ENCODE peak calls at places on chromosomes 6 and 20, in five cellular contexts. One of them, this sample, is unnamed.

GRCh38 chr20:17856024-17856564 is 112.5 kb downstream of the SNX5 start:
- DNase-seq in stimulated activated CD8-positive, alpha-beta memory T cell treated with anti-CD3 and anti-CD28 coated beads, Interleukin-7, amount 100 ng/mL, for 24 hours: no peak
- DNase-seq in SK-N-MC: no peak
- DNase-seq in AG08395: no peak
- DNase-seq in kidney epithelial cell: no peak
- DNase-seq in this sample: no peak

GRCh38 chr20:23582293-23582692 is 14.0 kb upstream of the CST9L start:
- DNase-seq in AG08395: no peak
- DNase-seq in SK-N-MC: no peak
- DNase-seq in stimulated activated CD8-positive, alpha-beta memory T cell treated with anti-CD3 and anti-CD28 coated beads, Interleukin-7, amount 100 ng/mL, for 24 hours: no peak
- DNase-seq in kidney epithelial cell: no peak
- DNase-seq in this sample: no peak

GRCh38 chr20:50108571-50109235 is 4.2 kb downstream of the UBE2V1 start:
- DNase-seq in SK-N-MC: no peak
- DNase-seq in stimulated activated CD8-positive, alpha-beta memory T cell treated with anti-CD3 and anti-CD28 coated beads, Interleukin-7, amount 100 ng/mL, for 24 hours: no peak
- DNase-seq in AG08395: no peak
- DNase-seq in kidney epithelial cell: no peak
- DNase-seq in this sample: no peak

GRCh38 chr6:138371720-138372119 is 6.0 kb upstream of the SMIM28 start:
- DNase-seq in SK-N-MC: no peak
- DNase-seq in kidney epithelial cell: no peak
- DNase-seq in AG08395: no peak
- DNase-seq in stimulated activated CD8-positive, alpha-beta memory T cell treated with anti-CD3 and anti-CD28 coated beads, Interleukin-7, amount 100 ng/mL, for 24 hours: no peak
- DNase-seq in this sample: no peak

GRCh38 chr6:106146852-106147351 is 60.8 kb downstream of the PRDM1 start:
- DNase-seq in stimulated activated CD8-positive, alpha-beta memory T cell treated with anti-CD3 and anti-CD28 coated beads, Interleukin-7, amount 100 ng/mL, for 24 hours: no peak
- DNase-seq in kidney epithelial cell: peak; percentile 59
- DNase-seq in AG08395: no peak
- DNase-seq in SK-N-MC: no peak
- DNase-seq in this sample: no peak

GRCh38 chr6:166670894-166671293 is 43.8 kb upstream of the RPS6KA2 start:
- DNase-seq in SK-N-MC: no peak
- DNase-seq in kidney epithelial cell: no peak
- DNase-seq in AG08395: no peak
- DNase-seq in stimulated activated CD8-positive, alpha-beta memory T cell treated with anti-CD3 and anti-CD28 coated beads, Interleukin-7, amount 100 ng/mL, for 24 hours: no peak
- DNase-seq in this sample: no peak

GRCh38 chr6:33716890-33717632 is 5.6 kb upstream of the UQCC2 start:
- DNase-seq in kidney epithelial cell: no peak
- DNase-seq in SK-N-MC: no peak
- DNase-seq in stimulated activated CD8-positive, alpha-beta memory T cell treated with anti-CD3 and anti-CD28 coated beads, Interleukin-7, amount 100 ng/mL, for 24 hours: no peak
- DNase-seq in AG08395: no peak
- DNase-seq in this sample: no peak

GRCh38 chr6:9456241-9456658 is 958.6 kb downstream of the TFAP2A start:
- DNase-seq in SK-N-MC: no peak
- DNase-seq in stimulated activated CD8-positive, alpha-beta memory T cell treated with anti-CD3 and anti-CD28 coated beads, Interleukin-7, amount 100 ng/mL, for 24 hours: no peak
- DNase-seq in kidney epithelial cell: no peak
- DNase-seq in AG08395: no peak
- DNase-seq in this sample: no peak

GRCh38 chr20:50821257-50821921 is 26.5 kb downstream of the BCAS4 start:
- DNase-seq in AG08395: no peak
- DNase-seq in stimulated activated CD8-positive, alpha-beta memory T cell treated with anti-CD3 and anti-CD28 coated beads, Interleukin-7, amount 100 ng/mL, for 24 hours: no peak
- DNase-seq in kidney epithelial cell: no peak
- DNase-seq in SK-N-MC: no peak
- DNase-seq in this sample: no peak

GRCh38 chr20:16556299-16556698 is 16.9 kb downstream of the KIF16B start:
- DNase-seq in stimulated activated CD8-positive, alpha-beta memory T cell treated with anti-CD3 and anti-CD28 coated beads, Interleukin-7, amount 100 ng/mL, for 24 hours: no peak
- DNase-seq in kidney epithelial cell: no peak
- DNase-seq in SK-N-MC: no peak
- DNase-seq in AG08395: no peak
- DNase-seq in this sample: no peak

GRCh38 chr6:22145294-22145693 is 151.5 kb downstream of the PRL start:
- DNase-seq in AG08395: no peak
- DNase-seq in SK-N-MC: no peak
- DNase-seq in kidney epithelial cell: no peak
- DNase-seq in stimulated activated CD8-positive, alpha-beta memory T cell treated with anti-CD3 and anti-CD28 coated beads, Interleukin-7, amount 100 ng/mL, for 24 hours: no peak
- DNase-seq in this sample: no peak

GRCh38 chr6:117493470-117493869 is 11.0 kb downstream of the DCBLD1 start:
- DNase-seq in SK-N-MC: no peak
- DNase-seq in stimulated activated CD8-positive, alpha-beta memory T cell treated with anti-CD3 and anti-CD28 coated beads, Interleukin-7, amount 100 ng/mL, for 24 hours: no peak
- DNase-seq in AG08395: no peak
- DNase-seq in kidney epithelial cell: no peak
- DNase-seq in this sample: no peak

GRCh38 chr20:45823949-45824835 is 2.9 kb downstream of the TNNC2 start:
- DNase-seq in AG08395: peak; percentile 41
- DNase-seq in stimulated activated CD8-positive, alpha-beta memory T cell treated with anti-CD3 and anti-CD28 coated beads, Interleukin-7, amount 100 ng/mL, for 24 hours: no peak
- DNase-seq in kidney epithelial cell: no peak
- DNase-seq in SK-N-MC: no peak
- DNase-seq in this sample: no peak

GRCh38 chr6:3722211-3722621 is 29.3 kb downstream of the PXDC1 start:
- DNase-seq in kidney epithelial cell: no peak
- DNase-seq in AG08395: peak; percentile 43
- DNase-seq in SK-N-MC: no peak
- DNase-seq in stimulated activated CD8-positive, alpha-beta memory T cell treated with anti-CD3 and anti-CD28 coated beads, Interleukin-7, amount 100 ng/mL, for 24 hours: no peak
- DNase-seq in this sample: no peak

GRCh38 chr6:139765825-139766285 is 391.4 kb upstream of the CITED2 start:
- DNase-seq in kidney epithelial cell: no peak
- DNase-seq in SK-N-MC: no peak
- DNase-seq in stimulated activated CD8-positive, alpha-beta memory T cell treated with anti-CD3 and anti-CD28 coated beads, Interleukin-7, amount 100 ng/mL, for 24 hours: no peak
- DNase-seq in AG08395: no peak
- DNase-seq in this sample: no peak

GRCh38 chr20:25220021-25220730 is 24.7 kb downstream of the ENTPD6 start:
- DNase-seq in AG08395: no peak
- DNase-seq in stimulated activated CD8-positive, alpha-beta memory T cell treated with anti-CD3 and anti-CD28 coated beads, Interleukin-7, amount 100 ng/mL, for 24 hours: no peak
- DNase-seq in kidney epithelial cell: no peak
- DNase-seq in SK-N-MC: no peak
- DNase-seq in this sample: no peak

GRCh38 chr6:11585426-11586016 is 48.0 kb downstream of the TMEM170B start:
- DNase-seq in AG08395: peak; percentile 57
- DNase-seq in kidney epithelial cell: no peak
- DNase-seq in stimulated activated CD8-positive, alpha-beta memory T cell treated with anti-CD3 and anti-CD28 coated beads, Interleukin-7, amount 100 ng/mL, for 24 hours: no peak
- DNase-seq in SK-N-MC: no peak
- DNase-seq in this sample: no peak

GRCh38 chr6:161844804-161845203 is 570.9 kb upstream of the AGPAT4 start:
- DNase-seq in SK-N-MC: no peak
- DNase-seq in stimulated activated CD8-positive, alpha-beta memory T cell treated with anti-CD3 and anti-CD28 coated beads, Interleukin-7, amount 100 ng/mL, for 24 hours: no peak
- DNase-seq in kidney epithelial cell: no peak
- DNase-seq in AG08395: no peak
- DNase-seq in this sample: no peak

GRCh38 chr6:106922626-106923025 is 51.9 kb downstream of the CD24 start:
- DNase-seq in stimulated activated CD8-positive, alpha-beta memory T cell treated with anti-CD3 and anti-CD28 coated beads, Interleukin-7, amount 100 ng/mL, for 24 hours: no peak
- DNase-seq in SK-N-MC: no peak
- DNase-seq in AG08395: no peak
- DNase-seq in kidney epithelial cell: no peak
- DNase-seq in this sample: no peak

GRCh38 chr20:33753763-33754162 is 22.0 kb downstream of the ZNF341 start:
- DNase-seq in AG08395: peak; percentile 6
- DNase-seq in SK-N-MC: no peak
- DNase-seq in kidney epithelial cell: no peak
- DNase-seq in stimulated activated CD8-positive, alpha-beta memory T cell treated with anti-CD3 and anti-CD28 coated beads, Interleukin-7, amount 100 ng/mL, for 24 hours: no peak
- DNase-seq in this sample: no peak

GRCh38 chr6:152130441-152130840 is 323.0 kb downstream of the ESR1 start:
- DNase-seq in kidney epithelial cell: no peak
- DNase-seq in AG08395: peak; percentile 40
- DNase-seq in SK-N-MC: no peak
- DNase-seq in stimulated activated CD8-positive, alpha-beta memory T cell treated with anti-CD3 and anti-CD28 coated beads, Interleukin-7, amount 100 ng/mL, for 24 hours: no peak
- DNase-seq in this sample: no peak

GRCh38 chr6:79525272-79526100 is 11.7 kb downstream of the LCA5 start:
- DNase-seq in AG08395: no peak
- DNase-seq in kidney epithelial cell: peak; percentile 55
- DNase-seq in stimulated activated CD8-positive, alpha-beta memory T cell treated with anti-CD3 and anti-CD28 coated beads, Interleukin-7, amount 100 ng/mL, for 24 hours: no peak
- DNase-seq in SK-N-MC: no peak
- DNase-seq in this sample: no peak

GRCh38 chr20:18984238-18985200 is 170.9 kb downstream of the SCP2D1 start:
- DNase-seq in SK-N-MC: no peak
- DNase-seq in stimulated activated CD8-positive, alpha-beta memory T cell treated with anti-CD3 and anti-CD28 coated beads, Interleukin-7, amount 100 ng/mL, for 24 hours: no peak
- DNase-seq in kidney epithelial cell: no peak
- DNase-seq in AG08395: no peak
- DNase-seq in this sample: no peak

GRCh38 chr6:43532201-43532600 is 15.3 kb downstream of the POLR1C start:
- DNase-seq in AG08395: no peak
- DNase-seq in SK-N-MC: no peak
- DNase-seq in stimulated activated CD8-positive, alpha-beta memory T cell treated with anti-CD3 and anti-CD28 coated beads, Interleukin-7, amount 100 ng/mL, for 24 hours: no peak
- DNase-seq in kidney epithelial cell: no peak
- DNase-seq in this sample: no peak

GRCh38 chr6:6537488-6537887 is 51.0 kb upstream of the LY86 start:
- DNase-seq in kidney epithelial cell: no peak
- DNase-seq in AG08395: no peak
- DNase-seq in SK-N-MC: no peak
- DNase-seq in stimulated activated CD8-positive, alpha-beta memory T cell treated with anti-CD3 and anti-CD28 coated beads, Interleukin-7, amount 100 ng/mL, for 24 hours: no peak
- DNase-seq in this sample: no peak

GRCh38 chr6:166728884-166729530 is 102.0 kb upstream of the RPS6KA2 start:
- DNase-seq in SK-N-MC: no peak
- DNase-seq in stimulated activated CD8-positive, alpha-beta memory T cell treated with anti-CD3 and anti-CD28 coated beads, Interleukin-7, amount 100 ng/mL, for 24 hours: no peak
- DNase-seq in AG08395: no peak
- DNase-seq in kidney epithelial cell: no peak
- DNase-seq in this sample: no peak

GRCh38 chr6:124073820-124074587 is 270.3 kb downstream of the NKAIN2 start:
- DNase-seq in stimulated activated CD8-positive, alpha-beta memory T cell treated with anti-CD3 and anti-CD28 coated beads, Interleukin-7, amount 100 ng/mL, for 24 hours: no peak
- DNase-seq in kidney epithelial cell: no peak
- DNase-seq in AG08395: no peak
- DNase-seq in SK-N-MC: no peak
- DNase-seq in this sample: no peak

GRCh38 chr6:788058-788457 is 95.1 kb upstream of the EXOC2 start:
- DNase-seq in kidney epithelial cell: no peak
- DNase-seq in AG08395: no peak
- DNase-seq in SK-N-MC: no peak
- DNase-seq in stimulated activated CD8-positive, alpha-beta memory T cell treated with anti-CD3 and anti-CD28 coated beads, Interleukin-7, amount 100 ng/mL, for 24 hours: no peak
- DNase-seq in this sample: no peak

GRCh38 chr6:111282564-111282963 is 195.3 kb downstream of the SLC16A10 start:
- DNase-seq in stimulated activated CD8-positive, alpha-beta memory T cell treated with anti-CD3 and anti-CD28 coated beads, Interleukin-7, amount 100 ng/mL, for 24 hours: no peak
- DNase-seq in AG08395: no peak
- DNase-seq in kidney epithelial cell: no peak
- DNase-seq in SK-N-MC: no peak
- DNase-seq in this sample: no peak

GRCh38 chr20:63325021-63325471 is 32.1 kb downstream of the COL20A1 start:
- DNase-seq in SK-N-MC: no peak
- DNase-seq in stimulated activated CD8-positive, alpha-beta memory T cell treated with anti-CD3 and anti-CD28 coated beads, Interleukin-7, amount 100 ng/mL, for 24 hours: no peak
- DNase-seq in kidney epithelial cell: no peak
- DNase-seq in AG08395: no peak
- DNase-seq in this sample: no peak

GRCh38 chr20:17641520-17641964 is 40.5 kb downstream of the RRBP1 start:
- DNase-seq in SK-N-MC: no peak
- DNase-seq in AG08395: no peak
- DNase-seq in kidney epithelial cell: no peak
- DNase-seq in stimulated activated CD8-positive, alpha-beta memory T cell treated with anti-CD3 and anti-CD28 coated beads, Interleukin-7, amount 100 ng/mL, for 24 hours: no peak
- DNase-seq in this sample: no peak

GRCh38 chr6:107555449-107555848 is 65.5 kb downstream of the SOBP start:
- DNase-seq in AG08395: no peak
- DNase-seq in kidney epithelial cell: no peak
- DNase-seq in SK-N-MC: no peak
- DNase-seq in stimulated activated CD8-positive, alpha-beta memory T cell treated with anti-CD3 and anti-CD28 coated beads, Interleukin-7, amount 100 ng/mL, for 24 hours: no peak
- DNase-seq in this sample: no peak

GRCh38 chr6:160057080-160057479 is 64.5 kb upstream of the SLC22A1 start:
- DNase-seq in AG08395: no peak
- DNase-seq in SK-N-MC: no peak
- DNase-seq in stimulated activated CD8-positive, alpha-beta memory T cell treated with anti-CD3 and anti-CD28 coated beads, Interleukin-7, amount 100 ng/mL, for 24 hours: no peak
- DNase-seq in kidney epithelial cell: no peak
- DNase-seq in this sample: no peak